ENCODE peak calls at places on chromosomes 4 and X, in nine cellular contexts. S is left ventricle myocardium inferior; E is PC-3; L is upper lobe of right lung; M is CD4-positive, alpha-beta T cell; G is NB4; F is GM12878; N is GM13977; K is dorsolateral prefrontal cortex. O is an unnamed sample.

GRCh38 chr4:174111350-174111888 is 172.0 kb downstream of the FBXO8 start:
- DNase-seq in M (no peak), E (no peak), S (no peak), G (no peak), K (no peak), N (no peak), L (no peak), F (no peak), O (no peak)

GRCh38 chrX:9033179-9033578 is 748 bp downstream of the FAM9B start:
- DNase-seq in E (no peak), S (no peak), L (no peak), F (no peak), M (no peak), K (no peak), G (no peak), N (peak), O (no peak)

GRCh38 chr4:2256781-2257191 is 5.1 kb downstream of the MXD4 start:
- DNase-seq in K (peak), E (no peak), S (peak), F (no peak), N (no peak), M (no peak), G (no peak), L (peak), O (no peak)

GRCh38 chrX:22748093-22748999 is 251.4 kb upstream of the DDX53 start:
- DNase-seq in E (peak), F (no peak), M (peak), N (peak), L (no peak), G (peak), S (no peak), K (peak), O (peak)

GRCh38 chrX:22666441-22666840 is 333.3 kb upstream of the DDX53 start:
- DNase-seq in S (no peak), N (no peak), G (peak), E (peak), K (peak), M (no peak), F (no peak), L (no peak), O (no peak)

GRCh38 chr4:4871267-4872147 is 12.0 kb downstream of the MSX1 start:
- DNase-seq in F (no peak), E (no peak), N (peak), G (no peak), S (no peak), L (no peak), K (no peak), M (no peak), O (no peak)

GRCh38 chr4:86302242-86302641 is 57.6 kb downstream of the MAPK10 start:
- DNase-seq in F (no peak), G (no peak), N (no peak), M (no peak), S (no peak), L (no peak), E (no peak), K (peak), O (peak)

GRCh38 chr4:142844782-142845181 is 1.3 kb downstream of the INPP4B start:
- DNase-seq in G (no peak), E (peak), F (no peak), K (no peak), M (no peak), N (no peak), S (no peak), L (no peak), O (no peak)

GRCh38 chrX:107849747-107850478 is 24.2 kb downstream of the MID2 start:
- DNase-seq in L (no peak), N (no peak), K (no peak), G (peak), S (no peak), E (peak), M (no peak), F (no peak), O (peak)

GRCh38 chr4:37827030-37827705 is 682 bp downstream of the PGM2 start:
- DNase-seq in S (no peak), F (no peak), M (no peak), K (no peak), E (peak), G (peak), N (peak), L (no peak), O (peak)

GRCh38 chrX:141375011-141375730 is 132.9 kb upstream of the SPANXC start:
- DNase-seq in M (no peak), G (no peak), N (no peak), S (no peak), K (no peak), F (no peak), L (no peak), E (no peak), O (no peak)

GRCh38 chrX:95764972-95765451 is 919.6 kb upstream of the DIAPH2 start:
- DNase-seq in M (no peak), E (peak), S (no peak), L (no peak), K (no peak), G (peak), N (peak), F (no peak), O (peak)

GRCh38 chr4:110041742-110042141 is 129.1 kb downstream of the EGF start:
- DNase-seq in L (no peak), M (no peak), K (no peak), S (no peak), G (no peak), E (no peak), N (no peak), F (no peak), O (no peak)

GRCh38 chrX:121336831-121337421 is 289.5 kb downstream of the GLUD2 start:
- DNase-seq in E (peak), N (no peak), M (no peak), G (no peak), F (no peak), K (no peak), S (no peak), L (no peak), O (peak)

GRCh38 chrX:24266996-24267395 is 46.9 kb downstream of the SUPT20HL2 start:
- DNase-seq in E (peak), S (no peak), M (no peak), G (no peak), N (no peak), K (no peak), L (no peak), F (no peak), O (peak)

GRCh38 chr4:17650404-17650803 is 36.0 kb downstream of the MED28 start:
- DNase-seq in E (no peak), N (no peak), K (no peak), F (no peak), L (no peak), S (no peak), M (no peak), G (no peak), O (no peak)

GRCh38 chrX:121649414-121649813 is 602.0 kb downstream of the GLUD2 start:
- DNase-seq in M (no peak), N (peak), L (no peak), S (no peak), E (no peak), K (no peak), F (no peak), G (peak), O (no peak)

GRCh38 chr4:7207791-7208231 is 15.5 kb downstream of the SORCS2 start:
- DNase-seq in F (no peak), K (no peak), G (no peak), L (no peak), E (no peak), N (no peak), M (no peak), S (no peak), O (no peak)

GRCh38 chrX:109848451-109849050 is 115.5 kb upstream of the ACSL4 start:
- DNase-seq in M (no peak), K (no peak), G (peak), E (no peak), S (no peak), N (no peak), F (no peak), L (no peak), O (no peak)

GRCh38 chr4:38163216-38164006 is 203.2 kb downstream of the PTTG2 start:
- DNase-seq in E (peak), L (no peak), F (no peak), M (no peak), S (no peak), N (peak), G (no peak), K (no peak), O (peak)

GRCh38 chr4:159229164-159229563 is 126.3 kb downstream of the RAPGEF2 start:
- DNase-seq in L (no peak), G (no peak), E (no peak), N (no peak), S (no peak), M (no peak), K (no peak), F (no peak), O (peak)

GRCh38 chr4:160887668-160888067 is 1276.1 kb downstream of the FSTL5 start:
- DNase-seq in E (no peak), L (no peak), S (no peak), N (no peak), F (no peak), M (no peak), K (no peak), G (no peak), O (no peak)

GRCh38 chr4:48970471-48970921 is 15.6 kb upstream of the CWH43 start:
- DNase-seq in E (peak), L (no peak), N (no peak), K (no peak), S (no peak), F (no peak), M (no peak), G (peak), O (peak)

GRCh38 chrX:112223391-112223790 is 140.8 kb upstream of the TRPC5 start:
- DNase-seq in E (no peak), S (no peak), N (no peak), M (no peak), K (no peak), F (no peak), G (no peak), L (no peak), O (no peak)

GRCh38 chrX:30060718-30061117 is 154.6 kb upstream of the MAGEB2 start:
- DNase-seq in K (no peak), F (no peak), G (peak), N (no peak), S (no peak), L (no peak), E (peak), M (no peak), O (no peak)

GRCh38 chrX:28697732-28698131 is 110.5 kb downstream of the IL1RAPL1 start:
- DNase-seq in L (no peak), F (no peak), M (no peak), G (no peak), S (no peak), E (no peak), N (no peak), K (no peak), O (no peak)

GRCh38 chrX:28701222-28701621 is 114.0 kb downstream of the IL1RAPL1 start:
- DNase-seq in E (no peak), F (no peak), M (no peak), S (no peak), G (no peak), L (no peak), K (no peak), N (no peak), O (no peak)
- TF ChIP-seq CTCF in E (peak), F (no peak), M (no peak), S (no peak), G (no peak), L (no peak), K (no peak), N (peak), O (no peak)

GRCh38 chrX:68018248-68019203 is 414.8 kb downstream of the OPHN1 start:
- DNase-seq in N (no peak), E (peak), S (no peak), M (no peak), K (no peak), F (no peak), L (no peak), G (peak), O (peak)
- TF ChIP-seq CTCF in N (peak), E (peak), S (peak), M (no peak), K (peak), F (no peak), L (peak), G (peak), O (peak)

GRCh38 chr4:102057122-102057521 is 266.6 kb downstream of the BANK1 start:
- DNase-seq in N (no peak), S (no peak), F (no peak), G (no peak), M (no peak), E (no peak), K (no peak), L (no peak), O (no peak)

GRCh38 chr4:102061133-102061532 is 270.6 kb downstream of the BANK1 start:
- DNase-seq in M (no peak), F (no peak), S (no peak), E (no peak), N (peak), K (no peak), G (no peak), L (no peak), O (no peak)

DNA sequence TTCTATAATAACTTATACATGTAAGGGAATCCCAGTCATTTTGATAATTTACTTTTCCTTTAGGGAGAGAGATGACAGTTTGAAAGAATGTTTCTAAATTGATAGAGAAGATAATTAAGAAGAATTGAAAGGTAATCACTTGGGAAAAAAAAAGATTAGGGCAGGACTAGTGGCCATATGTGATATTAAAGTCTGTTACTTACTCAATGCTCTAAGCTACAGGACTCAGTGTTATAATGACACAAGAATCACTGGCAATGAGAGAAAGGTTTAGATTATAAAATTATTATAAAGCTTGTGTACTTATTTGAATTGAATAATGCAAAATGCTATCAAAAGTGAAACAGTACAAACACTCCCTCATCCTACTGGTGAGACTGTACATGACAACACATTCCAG is 265.3 kb downstream of the BANK1 start:
- DNase-seq in G (no peak), K (no peak), F (no peak), N (no peak), L (no peak), M (no peak), S (no peak), E (no peak), O (no peak)
- TF ChIP-seq CTCF in G (no peak), K (no peak), F (no peak), N (no peak), L (no peak), M (no peak), S (no peak), E (peak), O (no peak)

GRCh38 chr4:154807042-154807630 is 26.1 kb downstream of the RBM46 start:
- DNase-seq in N (peak), S (no peak), K (no peak), G (peak), F (peak), L (no peak), M (no peak), E (peak), O (peak)
- TF ChIP-seq CTCF in N (peak), S (peak), K (peak), G (peak), F (peak), L (peak), M (peak), E (peak), O (peak)

DNA sequence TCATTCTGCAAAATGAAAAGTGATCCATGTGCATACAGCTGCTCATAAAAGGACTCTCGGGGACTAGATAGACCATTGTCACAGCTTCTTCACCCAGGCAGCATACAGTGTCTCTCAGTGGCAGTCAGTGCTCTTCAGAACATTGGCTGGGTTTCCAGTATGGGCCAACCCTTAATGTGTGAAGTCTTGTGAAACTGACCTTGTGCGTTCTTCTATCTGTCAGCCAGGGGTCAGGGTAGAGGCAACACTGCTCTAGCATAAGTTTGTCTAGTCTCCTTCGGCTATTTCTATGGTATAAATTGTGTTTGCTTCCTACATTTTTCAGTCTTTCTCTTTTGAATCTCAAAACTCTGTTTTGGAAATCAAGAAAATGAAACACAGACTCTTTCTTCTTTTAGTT is 37.0 kb upstream of the SMIM31 start:
- DNase-seq in F (no peak), K (no peak), M (no peak), N (no peak), E (no peak), S (no peak), L (no peak), G (peak), O (peak)
- TF ChIP-seq CTCF in F (peak), K (peak), M (no peak), N (peak), E (peak), S (peak), L (no peak), G (peak), O (peak)

GRCh38 chrX:38803286-38803608 is 2.0 kb downstream of the MID1IP1 start:
- DNase-seq in K (no peak), F (no peak), N (peak), G (no peak), S (no peak), E (no peak), M (no peak), L (no peak), O (no peak)
- TF ChIP-seq CTCF in K (no peak), F (no peak), N (no peak), G (no peak), S (no peak), E (no peak), M (no peak), L (no peak), O (no peak)